ENCODE peak calls at places on chromosomes 6 and 20, in six cellular contexts. A is aorta; F is WERI-Rb-1; N is effector memory CD4-positive, alpha-beta T cell; J is K562; X is neural progenitor cell. I is an unnamed sample.

GRCh38 chr20:47576516-47577033 is 74.9 kb downstream of the NCOA3 start:
- DNase-seq in J (peak; percentile 90), F (no peak), N (no peak), A (peak; percentile 68), X (peak; percentile 32), I (no peak)

GRCh38 chr20:10864076-10864672 is 190.4 kb upstream of the JAG1 start:
- DNase-seq in F (no peak), X (no peak), J (no peak), A (peak; percentile 55), N (no peak), I (no peak)

GRCh38 chr6:126631343-126631742 is 291.4 kb downstream of the CENPW start:
- DNase-seq in X (no peak), F (no peak), A (no peak), N (no peak), J (no peak), I (no peak)

GRCh38 chr6:24497254-24497989 is 2.7 kb downstream of the ALDH5A1 start:
- DNase-seq in X (no peak), N (no peak), F (no peak), A (no peak), J (no peak), I (no peak)

GRCh38 chr6:2733324-2733723 is 17.4 kb downstream of the MYLK4 start:
- DNase-seq in A (peak; percentile 92), X (no peak), J (peak; percentile 82), N (peak; percentile 5), F (no peak), I (peak; percentile 15)

GRCh38 chr6:111530777-111531176 is 47.8 kb upstream of the REV3L start:
- DNase-seq in N (no peak), F (no peak), X (peak; percentile 37), A (no peak), J (no peak), I (no peak)

GRCh38 chr6:170266061-170266825 is 24.6 kb downstream of the DLL1 start:
- DNase-seq in N (no peak), X (peak; percentile 35), J (no peak), F (no peak), A (peak; percentile 47), I (no peak)

GRCh38 chr6:132961122-132961521 is 146.8 kb downstream of the RPS12 start:
- DNase-seq in N (no peak), J (no peak), F (no peak), X (no peak), A (no peak), I (no peak)

GRCh38 chr6:11538049-11538798 is 675 bp downstream of the TMEM170B start:
- DNase-seq in A (peak; percentile 57), N (peak; percentile 3), X (peak; percentile 73), J (peak; percentile 14), F (peak; percentile 58), I (no peak)

GRCh38 chr20:2692036-2692885 is at the start of gene EBF4:
- DNase-seq in A (peak; percentile 57), X (peak; percentile 78), J (peak; percentile 66), F (peak; percentile 75), N (peak; percentile 3), I (no peak)

GRCh38 chr20:63152322-63153253 is 63.3 kb downstream of the YTHDF1 start:
- DNase-seq in A (peak; percentile 31), N (no peak), F (no peak), J (no peak), X (no peak), I (no peak)
- H3K27ac ChIP-seq in A (no peak overlapping the region), N (no peak overlapping the region), F (no peak overlapping the region), J (no peak overlapping the region), X (no peak overlapping the region), I (peak overlapping the region; percentile 21)

GRCh38 chr6:43833996-43834390 is 64.0 kb downstream of the VEGFA start:
- DNase-seq in F (no peak), N (no peak), A (no peak), J (no peak), X (no peak), I (no peak)
- H3K36me3 ChIP-seq in F (no peaks in the 10 kb centered on the region), N (no peaks in the 10 kb centered on the region), A (no peaks in the 10 kb centered on the region), J (no peaks in the 10 kb centered on the region), X (no peaks in the 10 kb centered on the region), I (no peaks in the 10 kb centered on the region)

GRCh38 chr6:109096198-109096597 is 891 bp downstream of the CEP57L1 start:
- DNase-seq in J (no peak), A (no peak), N (no peak), F (no peak), X (no peak), I (no peak)
- H3K27ac ChIP-seq in J (peak overlapping the region; percentile 94), A (no peak overlapping the region), N (no peak overlapping the region), F (peak overlapping the region; percentile 99), X (no peak overlapping the region), I (peak overlapping the region; percentile 97)

GRCh38 chr6:47286301-47286700 is 23.4 kb downstream of the TNFRSF21 start:
- DNase-seq in F (no peak), J (no peak), A (no peak), N (no peak), X (no peak), I (no peak)
- H3K36me3 ChIP-seq in F (peaks cover 16% of the 10 kb centered on the region), J (no peaks in the 10 kb centered on the region), A (no peaks in the 10 kb centered on the region), N (no peaks in the 10 kb centered on the region), X (no peaks in the 10 kb centered on the region), I (no peaks in the 10 kb centered on the region)

GRCh38 chr20:51916244-51916643 is 113.9 kb upstream of the SALL4 start:
- DNase-seq in F (no peak), N (no peak), X (no peak), A (no peak), J (no peak), I (no peak)

GRCh38 chr20:51917886-51918545 is 115.7 kb upstream of the SALL4 start:
- DNase-seq in F (no peak), N (no peak), J (no peak), X (no peak), A (no peak), I (no peak)

GRCh38 chr20:51910202-51911050 is 108.1 kb upstream of the SALL4 start:
- DNase-seq in A (no peak), F (no peak), J (no peak), X (peak; percentile 76), N (no peak), I (no peak)

GRCh38 chr20:51918561-51918960 is 116.2 kb upstream of the SALL4 start:
- DNase-seq in F (no peak), A (no peak), J (no peak), N (no peak), X (no peak), I (no peak)

GRCh38 chr20:51914758-51915157 is 112.4 kb upstream of the SALL4 start:
- DNase-seq in A (no peak), N (no peak), X (no peak), J (no peak), F (no peak), I (no peak)
- H3K27ac ChIP-seq in A (no peak overlapping the region), N (no peak overlapping the region), X (no peak overlapping the region), J (no peak overlapping the region), F (no peak overlapping the region), I (no peak overlapping the region)

GRCh38 chr20:49030954-49031619 is 15.0 kb upstream of the CSE1L start:
- DNase-seq in J (no peak), A (no peak), F (no peak), X (no peak), N (no peak), I (no peak)
- H3K36me3 ChIP-seq in J (peaks cover 67% of the 10 kb centered on the region), A (peaks cover 9% of the 10 kb centered on the region), F (peaks cover 67% of the 10 kb centered on the region), X (peaks cover 4% of the 10 kb centered on the region), N (peaks cover 52% of the 10 kb centered on the region), I (peaks cover 47% of the 10 kb centered on the region)

GRCh38 chr20:54532573-54532972 is 57.2 kb downstream of the DOK5 start:
- DNase-seq in J (no peak), X (no peak), N (no peak), F (no peak), A (no peak), I (no peak)
- H3K27ac ChIP-seq in J (no peak overlapping the region), X (no peak overlapping the region), N (no peak overlapping the region), F (no peak overlapping the region), A (no peak overlapping the region), I (no peak overlapping the region)

GRCh38 chr6:28360961-28361360 is 11.2 kb downstream of the ZKSCAN3 start:
- DNase-seq in F (no peak), N (no peak), X (no peak), J (no peak), A (no peak), I (no peak)
- H3K36me3 ChIP-seq in F (peaks cover 35% of the 10 kb centered on the region), N (peaks cover 14% of the 10 kb centered on the region), X (no peaks in the 10 kb centered on the region), J (peaks cover 56% of the 10 kb centered on the region), A (peaks cover 10% of the 10 kb centered on the region), I (peaks cover 13% of the 10 kb centered on the region)

DNA sequence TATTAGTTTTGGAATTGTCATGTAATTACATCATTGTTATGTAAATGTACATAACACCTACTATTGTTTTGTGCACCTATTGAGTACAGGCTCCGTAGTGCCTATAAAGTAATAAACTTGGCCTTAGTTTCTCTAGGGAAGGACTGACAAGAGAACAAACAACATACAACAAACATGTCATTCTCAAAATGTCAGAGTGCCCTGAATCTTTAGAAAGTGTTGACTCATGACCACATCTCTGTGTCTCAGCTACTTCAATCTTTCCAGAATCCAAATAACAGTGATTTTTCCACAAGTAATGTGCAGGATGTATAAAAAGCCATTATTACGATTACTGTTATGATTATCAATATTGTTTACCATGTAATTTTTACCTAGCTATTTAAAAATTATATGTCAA is 17.2 kb downstream of the LAMP5 start:
- DNase-seq in X (no peak), A (no peak), N (no peak), F (no peak), J (no peak), I (no peak)
- H3K27ac ChIP-seq in X (no peak overlapping the region), A (no peak overlapping the region), N (no peak overlapping the region), F (no peak overlapping the region), J (no peak overlapping the region), I (no peak overlapping the region)

GRCh38 chr20:62392621-62393164 is 5.8 kb downstream of the RPS21 start:
- DNase-seq in A (no peak), F (no peak), N (no peak), J (no peak), X (no peak), I (no peak)
- H3K36me3 ChIP-seq in A (peaks cover 1% of the 10 kb centered on the region), F (peaks cover 68% of the 10 kb centered on the region), N (peaks cover 33% of the 10 kb centered on the region), J (peaks cover 36% of the 10 kb centered on the region), X (peaks cover 8% of the 10 kb centered on the region), I (peaks cover 72% of the 10 kb centered on the region)